ENCODE peak calls at places on chromosome 5, in eight cellular contexts. M is left ventricle myocardium inferior, N is tibial artery, Y is neuronal stem cell, Z is A549, S is OCI-LY7, O is lower lobe of right lung, B is right atrium auricular region. P is an unnamed sample.
A peak's percentile ranks its signal among the peaks of the same experiment; 100 is the strongest.

GRCh38 chr5:79865588-79865987 is 125.5 kb downstream of the MTX3 start:
- DNase-seq in S (no peak), Z (no peak), Y (no peak), B (no peak), O (no peak), M (no peak), N (no peak), P (no peak)

GRCh38 chr5:113081091-113081490 is 104.5 kb downstream of the DCP2 start:
- DNase-seq in Z (no peak), B (no peak), Y (peak; percentile 83), S (no peak), M (no peak), N (no peak), O (no peak), P (no peak)

GRCh38 chr5:128825826-128826225 is 139.5 kb upstream of the SLC27A6 start:
- DNase-seq in O (no peak), B (no peak), Z (no peak), M (no peak), S (no peak), Y (no peak), N (no peak), P (no peak)

GRCh38 chr5:160685695-160686094 is 166.3 kb downstream of the ATP10B start:
- DNase-seq in B (no peak), O (no peak), Z (peak; percentile 4), M (no peak), S (peak; percentile 29), N (no peak), Y (no peak), P (no peak)

GRCh38 chr5:133116601-133117000 is 64.8 kb downstream of the HSPA4 start:
- DNase-seq in M (no peak), N (no peak), S (no peak), O (no peak), Z (no peak), B (peak; percentile 52), Y (no peak), P (no peak)

GRCh38 chr5:11557063-11557462 is 347.2 kb downstream of the CTNND2 start:
- DNase-seq in Z (no peak), B (no peak), M (no peak), Y (no peak), S (no peak), N (no peak), O (no peak), P (no peak)

GRCh38 chr5:160930361-160930760 is 78.3 kb upstream of the ATP10B start:
- DNase-seq in S (no peak), B (no peak), O (no peak), Z (no peak), Y (peak; percentile 59), M (no peak), N (no peak), P (no peak)

GRCh38 chr5:82058710-82059109 is 86.9 kb downstream of the ATG10 start:
- DNase-seq in N (no peak), Z (no peak), Y (no peak), M (no peak), B (no peak), S (no peak), O (no peak), P (no peak)

DNA sequence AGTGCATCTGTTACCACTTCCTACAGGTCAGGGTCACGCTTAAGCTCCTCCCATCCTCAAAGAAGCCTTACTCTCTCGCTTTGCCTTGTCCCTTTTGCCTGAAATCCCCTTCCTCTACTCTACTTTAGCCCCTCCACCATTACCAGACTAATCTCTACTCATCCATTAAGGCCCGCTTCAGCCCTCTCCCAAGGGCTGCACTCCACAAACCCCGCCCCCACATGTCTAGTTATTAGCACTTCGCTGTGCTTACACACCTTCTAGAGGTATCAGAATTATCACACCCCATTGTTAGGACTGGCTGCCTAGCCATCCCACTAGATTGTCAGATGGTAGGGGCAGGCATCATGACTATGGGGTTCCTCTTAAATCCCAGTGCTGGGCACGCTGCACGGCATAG is 565.7 kb upstream of the WWC1 start:
- DNase-seq in Z (no peak), S (no peak), O (no peak), B (no peak), Y (no peak), N (no peak), M (no peak), P (no peak)
- H3K27ac ChIP-seq in Z (no peak overlapping the region), S (no peak overlapping the region), O (no peak overlapping the region), B (no peak overlapping the region), Y (no peak overlapping the region), N (no peak overlapping the region), M (no peak overlapping the region), P (no peak overlapping the region)

GRCh38 chr5:96692436-96692835 is 30.3 kb downstream of the CAST start:
- DNase-seq in O (no peak), S (no peak), Z (no peak), N (no peak), B (no peak), M (no peak), Y (no peak), P (no peak)

GRCh38 chr5:96687080-96687479 is 24.9 kb downstream of the CAST start:
- DNase-seq in B (no peak), S (no peak), N (no peak), O (no peak), Z (no peak), M (no peak), Y (no peak), P (no peak)

GRCh38 chr5:96687812-96688453 is 25.8 kb downstream of the CAST start:
- DNase-seq in B (no peak), M (no peak), N (no peak), Y (no peak), O (no peak), Z (peak; percentile 79), S (peak; percentile 58), P (no peak)

GRCh38 chr5:96690906-96691305 is 28.7 kb downstream of the CAST start:
- DNase-seq in Z (no peak), S (no peak), Y (no peak), M (no peak), N (no peak), O (no peak), B (no peak), P (no peak)

DNA sequence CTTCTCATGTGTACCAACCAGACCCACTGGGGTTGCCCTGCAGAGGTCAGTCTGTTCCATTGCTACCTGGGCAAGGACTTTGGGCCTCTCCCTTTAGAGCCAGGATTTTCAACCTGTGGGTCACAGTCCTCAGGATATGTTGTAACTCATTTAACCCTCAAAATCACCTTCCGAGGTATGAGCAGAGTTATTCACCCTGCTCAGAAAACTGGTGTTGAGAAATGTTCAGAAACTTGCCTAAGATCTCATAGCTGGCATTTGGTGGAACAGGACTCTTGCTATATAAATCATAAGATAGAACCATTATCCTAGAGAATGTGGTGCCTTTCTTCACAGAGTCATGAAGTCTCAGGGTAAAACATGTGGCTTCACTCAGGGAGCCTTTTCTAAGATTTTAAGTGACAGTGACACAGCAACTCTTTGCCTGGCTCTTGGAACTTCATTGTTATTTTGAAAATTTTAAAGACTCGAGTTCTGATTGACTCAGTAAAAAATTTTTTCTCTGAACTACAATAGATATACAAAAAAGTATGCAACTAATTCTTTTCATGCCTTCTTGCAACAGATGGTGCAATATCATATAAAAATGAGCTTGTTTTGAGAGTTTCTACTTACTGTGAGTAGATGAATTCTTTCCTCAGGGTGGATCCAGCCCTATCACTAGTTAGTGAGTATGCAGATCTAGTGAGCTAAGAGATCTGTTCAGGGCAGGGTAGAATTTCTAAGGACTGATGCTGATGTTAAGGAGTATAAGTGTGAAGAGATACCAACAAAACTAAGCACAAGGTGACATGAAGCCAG is 29.5 kb downstream of the CAST start:
- DNase-seq in S (no peak), B (no peak), N (no peak), Y (no peak), O (no peak), M (no peak), Z (no peak), P (no peak)
- H3K4me1 ChIP-seq in S (peaks cover 5% of the 10 kb centered on the region), B (no peaks in the 10 kb centered on the region), N (no peaks in the 10 kb centered on the region), Y (no peaks in the 10 kb centered on the region), O (peaks cover 6% of the 10 kb centered on the region), M (peaks cover 33% of the 10 kb centered on the region), Z (peaks cover 34% of the 10 kb centered on the region), P (no peaks in the 10 kb centered on the region)

GRCh38 chr5:61658592-61659008 is 326.5 kb downstream of the ZSWIM6 start:
- DNase-seq in M (peak; percentile 82), O (peak; percentile 88), Y (peak; percentile 83), Z (peak; percentile 77), B (peak; percentile 80), S (peak; percentile 62), N (peak; percentile 73), P (peak; percentile 83)
- H3K27ac ChIP-seq in M (peak overlapping the region; percentile 72), O (no peak overlapping the region), Y (no peak overlapping the region), Z (peak overlapping the region; percentile 42), B (peak overlapping the region; percentile 44), S (no peak overlapping the region), N (no peak overlapping the region), P (peak overlapping the region; percentile 58)

GRCh38 chr5:168314735-168315411 is 23.4 kb downstream of the WWC1 start:
- DNase-seq in M (no peak), B (no peak), N (no peak), S (no peak), Z (peak; percentile 76), Y (no peak), O (peak; percentile 82), P (peak; percentile 86)

GRCh38 chr5:168313596-168314204 is 22.3 kb downstream of the WWC1 start:
- DNase-seq in Z (no peak), B (no peak), N (no peak), Y (no peak), O (no peak), M (no peak), S (no peak), P (no peak)

GRCh38 chr5:168315991-168316578 is 24.6 kb downstream of the WWC1 start:
- DNase-seq in M (no peak), N (no peak), Y (no peak), Z (no peak), O (peak; percentile 68), S (no peak), B (no peak), P (peak; percentile 77)

GRCh38 chr5:168317096-168317520 is 25.7 kb downstream of the WWC1 start:
- DNase-seq in S (no peak), N (no peak), M (no peak), O (no peak), Z (no peak), B (no peak), Y (no peak), P (no peak)

GRCh38 chr5:168315416-168315990 is 24.1 kb downstream of the WWC1 start:
- DNase-seq in M (no peak), S (no peak), B (no peak), Z (no peak), O (no peak), Y (no peak), N (no peak), P (no peak)
- H3K4me1 ChIP-seq in M (no peaks in the 10 kb centered on the region), S (no peaks in the 10 kb centered on the region), B (no peaks in the 10 kb centered on the region), Z (peaks cover 87% of the 10 kb centered on the region), O (peaks cover 10% of the 10 kb centered on the region), Y (peaks cover 25% of the 10 kb centered on the region), N (no peaks in the 10 kb centered on the region), P (peaks cover 66% of the 10 kb centered on the region)

DNA sequence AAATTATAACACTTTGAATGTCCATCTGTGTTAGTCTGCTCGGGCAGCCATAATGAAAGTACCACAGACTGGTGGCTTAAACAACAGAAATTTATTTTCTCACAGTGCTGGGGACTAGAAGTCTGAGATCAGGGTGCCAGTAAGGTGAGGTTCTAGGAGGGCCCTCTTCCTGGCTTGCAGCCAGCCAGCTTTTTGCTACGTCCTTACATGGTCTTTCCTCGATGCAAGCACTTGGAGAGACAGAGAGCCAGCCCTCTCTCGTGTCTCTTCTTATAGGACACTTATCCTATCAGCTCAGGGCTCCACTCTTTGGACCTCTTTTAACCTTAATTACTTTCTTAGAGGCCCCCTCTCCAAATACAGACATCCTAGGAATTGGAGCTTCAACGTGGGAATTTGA is 351.8 kb downstream of the SPOCK1 start:
- DNase-seq in S (no peak), M (no peak), Z (no peak), B (no peak), Y (no peak), N (no peak), O (no peak), P (no peak)
- H3K27ac ChIP-seq in S (no peak overlapping the region), M (peak overlapping the region; percentile 55), Z (no peak overlapping the region), B (no peak overlapping the region), Y (no peak overlapping the region), N (no peak overlapping the region), O (no peak overlapping the region), P (no peak overlapping the region)